ENCODE peak calls at places on chromosome 10, in ten cellular contexts. T, L, Q, A, N, S, P, U, J and G are unnamed samples. For H3K4me1, the result is how much of the 10 kb centered on the place peaks cover.

GRCh38 chr10:61404771-61405170 is 48.4 kb downstream of the TMEM26 start:
- DNase-seq in T (no peak), L (no peak), Q (no peak), A (no peak), N (no peak), S (no peak), P (no peak), U (no peak), J (no peak), G (no peak)

GRCh38 chr10:116402858-116403257 is 24.8 kb upstream of the PNLIPRP3 start:
- DNase-seq in T (no peak), L (no peak), Q (no peak), A (no peak), N (no peak), S (no peak), P (no peak), U (no peak), J (no peak), G (no peak)

GRCh38 chr10:15313034-15313433 is 58.1 kb downstream of the FAM171A1 start:
- DNase-seq in T (no peak), L (no peak), Q (no peak), A (no peak), N (no peak), S (no peak), P (no peak), U (no peak), J (no peak), G (no peak)

GRCh38 chr10:113045155-113046055 is 95.4 kb downstream of the TCF7L2 start:
- DNase-seq in T (no peak), L (no peak), Q (peak), A (no peak), N (no peak), S (no peak), P (peak), U (peak), J (no peak), G (no peak)

GRCh38 chr10:117503170-117503885 is 39.2 kb upstream of the EMX2 start:
- DNase-seq in T (no peak), L (no peak), Q (no peak), A (no peak), N (no peak), S (no peak), P (peak), U (peak), J (peak), G (no peak)

GRCh38 chr10:43109671-43110249 is 28.5 kb upstream of the CSGALNACT2 start:
- DNase-seq in T (no peak), L (no peak), Q (no peak), A (no peak), N (no peak), S (no peak), P (no peak), U (no peak), J (no peak), G (no peak)

GRCh38 chr10:123222832-123223231 is 68.6 kb downstream of the BUB3 start:
- DNase-seq in T (no peak), L (no peak), Q (no peak), A (no peak), N (no peak), S (no peak), P (no peak), U (no peak), J (no peak), G (no peak)

GRCh38 chr10:129411146-129411705 is 55.8 kb upstream of the MGMT start:
- DNase-seq in T (no peak), L (no peak), Q (no peak), A (no peak), N (no peak), S (no peak), P (no peak), U (no peak), J (no peak), G (no peak)

GRCh38 chr10:1162481-1163203 is 106.5 kb downstream of the WDR37 start:
- DNase-seq in T (no peak), L (no peak), Q (no peak), A (no peak), N (no peak), S (peak), P (no peak), U (peak), J (peak), G (no peak)

GRCh38 chr10:69757553-69758309 is 44.0 kb upstream of the COL13A1 start:
- DNase-seq in T (peak), L (peak), Q (no peak), A (no peak), N (no peak), S (peak), P (peak), U (peak), J (no peak), G (no peak)

GRCh38 chr10:44310762-44311562 is 73.9 kb downstream of the CXCL12 start:
- DNase-seq in T (peak), L (peak), Q (peak), A (no peak), N (no peak), S (peak), P (peak), U (peak), J (peak), G (peak)

GRCh38 chr10:104403625-104404024 is 50.0 kb downstream of the CFAP58 start:
- DNase-seq in T (no peak), L (no peak), Q (no peak), A (no peak), N (no peak), S (no peak), P (no peak), U (no peak), J (no peak), G (no peak)

GRCh38 chr10:97532935-97533671 is 34.4 kb downstream of the UBTD1 start:
- DNase-seq in T (no peak), L (no peak), Q (peak), A (no peak), N (no peak), S (no peak), P (no peak), U (no peak), J (no peak), G (no peak)

GRCh38 chr10:123134058-123134914 is 1.5 kb upstream of the HMX3 start:
- DNase-seq in T (no peak), L (no peak), Q (no peak), A (no peak), N (no peak), S (no peak), P (no peak), U (no peak), J (no peak), G (no peak)

GRCh38 chr10:77819210-77820140 is 107.1 kb downstream of the DLG5 start:
- DNase-seq in T (no peak), L (no peak), Q (no peak), A (no peak), N (no peak), S (no peak), P (no peak), U (no peak), J (no peak), G (no peak)

GRCh38 chr10:70803768-70804423 is 11.9 kb upstream of the SGPL1 start:
- DNase-seq in T (no peak), L (no peak), Q (no peak), A (no peak), N (no peak), S (peak), P (no peak), U (no peak), J (no peak), G (no peak)

GRCh38 chr10:24957624-24958435 is 5.4 kb upstream of the PRTFDC1 start:
- DNase-seq in T (no peak), L (peak), Q (peak), A (no peak), N (no peak), S (no peak), P (no peak), U (no peak), J (no peak), G (no peak)

GRCh38 chr10:69474688-69475432 is 23.6 kb downstream of the TSPAN15 start:
- DNase-seq in T (no peak), L (no peak), Q (peak), A (no peak), N (no peak), S (no peak), P (no peak), U (peak), J (no peak), G (peak)

GRCh38 chr10:58967551-58968418 is 208.7 kb upstream of the PHYHIPL start:
- DNase-seq in T (no peak), L (no peak), Q (peak), A (no peak), N (peak), S (peak), P (no peak), U (no peak), J (peak), G (no peak)

GRCh38 chr10:119538632-119539358 is 3.7 kb downstream of the RGS10 start:
- DNase-seq in T (no peak), L (no peak), Q (no peak), A (no peak), N (no peak), S (no peak), P (no peak), U (peak), J (peak), G (no peak)

GRCh38 chr10:97131041-97131659 is 54.6 kb downstream of the SLIT1 start:
- DNase-seq in T (no peak), L (no peak), Q (no peak), A (no peak), N (no peak), S (no peak), P (no peak), U (no peak), J (no peak), G (no peak)

GRCh38 chr10:3412646-3413045 is 240.1 kb upstream of the PITRM1 start:
- DNase-seq in T (no peak), L (no peak), Q (no peak), A (no peak), N (no peak), S (no peak), P (no peak), U (no peak), J (no peak), G (no peak)

GRCh38 chr10:103929396-103929921 is 11.5 kb upstream of the STN1 start:
- DNase-seq in T (no peak), L (no peak), Q (no peak), A (no peak), N (no peak), S (no peak), P (no peak), U (no peak), J (no peak), G (no peak)

GRCh38 chr10:10660054-10660453 is 357.6 kb upstream of the CELF2 start:
- DNase-seq in T (no peak), L (no peak), Q (no peak), A (no peak), N (no peak), S (no peak), P (no peak), U (no peak), J (no peak), G (no peak)
- TF ChIP-seq CTCF in T (no peak), L (no peak), Q (no peak), A (no peak), N (no peak), S (no peak), P (no peak), U (no peak), J (no peak), G (no peak)

GRCh38 chr10:125127986-125128385 is 32.4 kb downstream of the CTBP2 start:
- DNase-seq in T (no peak), L (no peak), Q (no peak), A (no peak), N (no peak), S (no peak), P (no peak), U (no peak), J (peak), G (no peak)
- H3K4me1 ChIP-seq in T (under half), L (under half), Q (half or more), A (under half), N (under half), S (under half), P (under half), U (under half), J (under half), G (under half)

DNA sequence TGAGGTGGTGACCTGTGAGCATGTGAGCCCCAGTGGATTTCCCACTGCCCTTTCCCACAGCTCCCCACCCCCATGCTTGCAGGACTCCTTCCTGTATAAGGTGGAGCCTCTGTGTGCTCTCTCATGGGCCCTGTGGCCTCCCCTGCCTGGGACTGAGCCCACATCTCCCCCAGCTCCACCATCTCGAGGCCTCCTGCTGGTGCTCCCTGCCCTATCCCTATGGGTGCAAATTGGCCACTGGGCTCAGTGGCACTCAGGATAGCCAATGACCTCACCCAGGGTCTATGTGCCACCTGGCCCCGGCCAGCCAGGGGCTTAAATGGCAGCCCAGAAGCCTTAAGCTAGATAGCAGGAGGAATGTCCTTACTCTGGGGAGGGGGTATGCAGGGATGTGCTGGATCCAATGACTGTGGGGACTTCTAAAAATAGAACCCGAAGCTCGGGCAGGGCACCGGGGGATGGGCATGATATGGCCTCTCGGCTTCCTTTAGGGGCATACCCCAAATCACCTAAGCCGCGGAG is 2.0 kb downstream of the LDB3 start:
- DNase-seq in T (no peak), L (no peak), Q (no peak), A (no peak), N (no peak), S (no peak), P (no peak), U (no peak), J (no peak), G (no peak)
- TF ChIP-seq POLR2A in T (no peak), L (no peak), Q (no peak), A (no peak), N (no peak), S (no peak), P (no peak), U (no peak), J (no peak), G (no peak)

DNA sequence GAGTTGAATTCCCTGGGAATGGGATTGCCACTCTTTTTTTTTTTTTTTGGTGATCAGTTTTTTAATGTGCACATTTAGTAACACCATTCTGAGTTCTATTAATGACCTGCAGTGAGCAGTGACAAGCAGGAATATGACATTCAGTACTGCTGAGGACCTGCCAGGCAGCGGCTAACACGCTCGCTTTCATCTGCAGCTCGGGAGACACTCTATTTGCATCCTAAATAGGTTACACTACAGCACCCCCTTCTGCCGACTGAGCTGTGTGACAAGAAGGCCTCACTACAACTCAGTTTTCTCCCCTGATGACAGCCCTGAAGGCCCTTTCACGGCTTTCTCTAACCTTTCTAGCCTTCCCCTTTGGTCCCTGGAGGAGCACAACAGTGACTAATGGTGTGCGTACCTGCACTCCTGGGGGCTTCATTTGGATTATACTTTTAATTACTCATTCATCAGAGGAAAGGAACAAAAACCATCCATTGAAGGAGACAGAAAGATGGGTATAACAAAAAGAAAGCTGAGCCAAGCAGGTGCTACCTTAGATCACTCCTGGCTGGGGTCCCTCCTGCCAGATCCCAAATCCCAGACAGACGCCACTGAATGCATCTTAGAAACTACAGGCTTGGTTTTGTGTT is 872.4 kb downstream of the LRMDA start:
- DNase-seq in T (peak), L (peak), Q (peak), A (no peak), N (peak), S (peak), P (peak), U (peak), J (peak), G (peak)
- TF ChIP-seq CTCF in T (no peak), L (peak), Q (peak), A (peak), N (peak), S (peak), P (peak), U (no peak), J (no peak), G (peak)

GRCh38 chr10:110843031-110843430 is 28.7 kb upstream of the PDCD4 start:
- DNase-seq in T (no peak), L (no peak), Q (no peak), A (no peak), N (no peak), S (no peak), P (no peak), U (peak), J (peak), G (no peak)
- H3K4me1 ChIP-seq in T (under half), L (under half), Q (under half), A (under half), N (half or more), S (half or more), P (under half), U (under half), J (under half), G (under half)

DNA sequence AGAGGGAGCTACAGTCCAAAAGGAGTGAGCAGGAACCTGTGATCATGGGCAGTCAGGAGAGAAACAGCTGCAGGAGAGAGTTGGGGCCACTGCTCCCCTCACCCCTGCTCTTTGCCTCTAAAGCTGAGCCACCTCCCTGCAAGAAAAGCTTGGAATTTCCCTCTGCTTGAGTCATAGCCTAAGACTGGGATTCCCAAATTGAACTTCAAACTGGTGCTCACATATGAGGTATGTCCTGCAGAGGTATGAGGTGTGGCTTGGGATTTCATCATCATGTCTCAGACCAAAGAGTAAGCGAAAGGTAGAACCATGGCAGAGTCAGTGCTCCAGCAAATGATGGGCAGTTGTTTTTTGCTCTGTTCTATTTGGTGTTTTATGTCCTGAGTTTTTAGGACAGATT is 237.1 kb upstream of the NRP1 start:
- DNase-seq in T (no peak), L (no peak), Q (peak), A (no peak), N (no peak), S (no peak), P (no peak), U (no peak), J (no peak), G (no peak)
- TF ChIP-seq POLR2A in T (no peak), L (no peak), Q (no peak), A (no peak), N (no peak), S (no peak), P (no peak), U (no peak), J (no peak), G (no peak)

DNA sequence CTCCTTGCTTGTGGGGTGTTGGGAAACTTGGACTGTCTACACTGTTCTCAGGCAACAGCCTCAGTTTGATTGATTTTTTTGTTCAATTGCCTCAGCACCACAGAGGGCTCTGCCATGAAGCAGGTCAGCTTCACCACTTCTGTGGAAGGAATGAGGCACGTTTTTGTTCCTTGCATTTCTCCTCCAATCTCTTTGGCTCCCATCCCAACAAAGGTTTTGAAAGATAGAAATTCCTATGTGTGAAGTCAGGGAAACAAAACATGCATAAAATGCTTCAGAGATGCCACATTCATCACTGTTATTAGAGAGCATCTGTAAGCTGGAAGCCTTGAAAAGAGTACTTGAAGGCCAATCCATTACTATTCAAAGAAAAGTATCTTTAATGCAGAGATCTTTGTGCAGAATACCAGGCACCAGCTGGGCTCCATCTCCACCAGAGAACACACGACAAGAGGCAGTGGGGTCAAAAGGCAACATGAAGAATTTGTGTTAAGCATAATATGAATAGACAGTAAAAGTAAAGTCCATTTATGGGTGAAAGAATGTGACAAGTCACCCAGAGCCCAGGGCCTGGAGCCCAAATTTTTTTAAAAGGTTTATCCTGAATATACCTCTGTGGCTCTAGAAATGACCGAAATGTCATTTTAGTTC is 249.1 kb upstream of the LYZL1 start:
- DNase-seq in T (no peak), L (no peak), Q (peak), A (no peak), N (no peak), S (no peak), P (no peak), U (no peak), J (no peak), G (no peak)
- TF ChIP-seq CTCF in T (no peak), L (no peak), Q (no peak), A (no peak), N (no peak), S (no peak), P (no peak), U (no peak), J (no peak), G (no peak)